ENCODE peak calls at places on chromosome 4, in four cellular contexts. I is OCI-LY7, R is SK-N-SH, G is mesendoderm. C is an unnamed sample.

GRCh38 chr4:46937493-46937892 is 28.4 kb upstream of the COX7B2 start:
- DNase-seq in I (no peak), R (no peak), G (peak; percentile 38), C (peak; percentile 58)

GRCh38 chr4:154743683-154744340 is at the start of gene LRAT:
- DNase-seq in I (no peak), R (peak; percentile 68), G (peak; percentile 81), C (peak; percentile 94)

GRCh38 chr4:41428941-41429669 is 108.9 kb upstream of the LIMCH1 start:
- DNase-seq in I (no peak), R (no peak), G (no peak), C (no peak)

GRCh38 chr4:26533685-26534084 is 43.4 kb upstream of the CCKAR start:
- DNase-seq in I (no peak), R (no peak), G (no peak), C (peak; percentile 42)

GRCh38 chr4:145618210-145618911 is 824 bp upstream of the MMAA start:
- DNase-seq in I (peak; percentile 40), R (peak; percentile 29), G (no peak), C (no peak)

GRCh38 chr4:86117781-86118302 is 242.0 kb downstream of the MAPK10 start:
- DNase-seq in I (no peak), R (peak; percentile 5), G (no peak), C (no peak)

GRCh38 chr4:142984871-142985585 is 138.9 kb upstream of the INPP4B start:
- DNase-seq in I (peak; percentile 6), R (peak; percentile 11), G (peak; percentile 76), C (peak; percentile 75)

GRCh38 chr4:72377491-72378194 is 191.4 kb downstream of the ADAMTS3 start:
- DNase-seq in I (no peak), R (no peak), G (no peak), C (no peak)

GRCh38 chr4:118765399-118765798 is 70.5 kb downstream of the SEC24D start:
- DNase-seq in I (no peak), R (no peak), G (no peak), C (no peak)

GRCh38 chr4:2399216-2399615 is 19.2 kb downstream of the ZFYVE28 start:
- DNase-seq in I (no peak), R (no peak), G (no peak), C (no peak)

GRCh38 chr4:132056466-132056865 is 1092.6 kb upstream of the PCDH10 start:
- DNase-seq in I (no peak), R (no peak), G (no peak), C (no peak)

GRCh38 chr4:142211444-142211843 is 575.1 kb downstream of the IL15 start:
- DNase-seq in I (no peak), R (no peak), G (peak; percentile 14), C (no peak)

DNA sequence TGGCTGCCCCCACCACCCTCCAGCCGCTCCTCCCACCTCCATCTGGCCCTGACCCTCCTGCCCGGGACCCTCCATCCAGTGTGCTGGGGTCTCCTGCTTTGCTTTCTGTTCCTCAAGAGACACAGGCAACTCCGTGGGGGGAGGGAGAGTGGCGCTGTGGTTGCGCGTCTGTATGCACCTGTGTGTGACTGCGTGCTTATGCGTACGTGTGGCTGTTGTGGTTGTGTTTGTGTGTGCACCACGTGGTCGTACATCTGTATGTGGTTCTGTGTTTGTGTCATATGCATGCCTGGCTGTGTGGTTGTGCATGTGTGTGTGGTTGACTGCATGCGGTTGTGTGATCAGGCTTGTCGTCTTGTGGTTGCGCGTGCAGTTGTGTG is 33.2 kb downstream of the CPLX1 start:
- DNase-seq in I (peak; percentile 68), R (no peak), G (no peak), C (no peak)
- H3K4me2 ChIP-seq in I (peak overlapping the region; percentile 66), R (no peak overlapping the region), G (no peak overlapping the region), C (peak overlapping the region; percentile 82)

DNA sequence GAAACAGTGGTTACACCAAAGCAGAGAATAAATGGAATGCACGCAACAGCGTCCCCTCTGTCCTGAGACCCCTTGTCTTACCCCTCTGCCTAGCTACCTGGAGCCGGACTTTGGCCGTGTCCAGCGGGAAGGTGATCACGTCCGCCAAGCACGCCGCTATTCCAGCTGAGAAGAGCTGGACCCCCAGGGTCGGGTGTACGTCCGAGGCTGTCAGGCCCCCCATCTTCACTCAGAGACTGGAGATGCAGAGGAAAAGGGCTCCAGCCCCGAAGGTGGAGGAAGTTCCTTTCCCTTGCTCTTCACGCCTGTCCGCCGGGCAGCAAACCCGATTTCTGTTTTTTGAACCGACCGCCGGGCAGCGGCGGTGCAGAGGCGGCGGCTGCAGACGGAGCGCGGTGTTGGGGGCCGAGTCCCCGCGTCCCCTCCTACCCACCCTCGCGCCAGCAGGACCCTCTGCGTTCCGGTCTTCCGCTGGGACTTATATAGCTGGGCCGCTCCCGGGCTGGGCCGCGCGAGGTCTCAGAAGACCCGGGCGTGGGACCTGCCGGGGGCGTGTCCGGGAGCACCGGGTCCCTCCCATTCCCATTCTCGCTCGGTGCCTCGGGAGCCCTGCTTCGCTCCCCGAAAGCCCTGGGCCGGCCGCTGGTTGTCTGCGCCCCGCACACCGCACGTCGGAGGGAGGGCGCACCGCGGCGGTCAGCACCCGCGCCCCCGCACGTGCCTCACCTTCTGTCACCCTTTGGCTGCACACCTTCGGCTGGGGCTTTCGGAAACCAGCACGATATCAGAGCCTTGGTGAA is at the start of gene UCP1:
- DNase-seq in I (no peak), R (peak; percentile 85), G (peak; percentile 61), C (peak; percentile 85)
- H3K4me2 ChIP-seq in I (no peak within 1 kb of the TSS), R (peak within 1 kb of the TSS; percentile 90), G (peak within 1 kb of the TSS; percentile 91), C (peak within 1 kb of the TSS; percentile 95)

GRCh38 chr4:8216443-8217245 is 17.6 kb downstream of the SH3TC1 start:
- DNase-seq in I (no peak), R (no peak), G (no peak), C (no peak)

GRCh38 chr4:8215001-8215427 is 15.9 kb downstream of the SH3TC1 start:
- DNase-seq in I (no peak), R (no peak), G (peak; percentile 27), C (no peak)

GRCh38 chr4:8217246-8217511 is 18.1 kb downstream of the SH3TC1 start:
- DNase-seq in I (no peak), R (no peak), G (no peak), C (no peak)

GRCh38 chr4:8214091-8214490 is 15.0 kb downstream of the SH3TC1 start:
- DNase-seq in I (no peak), R (no peak), G (no peak), C (no peak)

DNA sequence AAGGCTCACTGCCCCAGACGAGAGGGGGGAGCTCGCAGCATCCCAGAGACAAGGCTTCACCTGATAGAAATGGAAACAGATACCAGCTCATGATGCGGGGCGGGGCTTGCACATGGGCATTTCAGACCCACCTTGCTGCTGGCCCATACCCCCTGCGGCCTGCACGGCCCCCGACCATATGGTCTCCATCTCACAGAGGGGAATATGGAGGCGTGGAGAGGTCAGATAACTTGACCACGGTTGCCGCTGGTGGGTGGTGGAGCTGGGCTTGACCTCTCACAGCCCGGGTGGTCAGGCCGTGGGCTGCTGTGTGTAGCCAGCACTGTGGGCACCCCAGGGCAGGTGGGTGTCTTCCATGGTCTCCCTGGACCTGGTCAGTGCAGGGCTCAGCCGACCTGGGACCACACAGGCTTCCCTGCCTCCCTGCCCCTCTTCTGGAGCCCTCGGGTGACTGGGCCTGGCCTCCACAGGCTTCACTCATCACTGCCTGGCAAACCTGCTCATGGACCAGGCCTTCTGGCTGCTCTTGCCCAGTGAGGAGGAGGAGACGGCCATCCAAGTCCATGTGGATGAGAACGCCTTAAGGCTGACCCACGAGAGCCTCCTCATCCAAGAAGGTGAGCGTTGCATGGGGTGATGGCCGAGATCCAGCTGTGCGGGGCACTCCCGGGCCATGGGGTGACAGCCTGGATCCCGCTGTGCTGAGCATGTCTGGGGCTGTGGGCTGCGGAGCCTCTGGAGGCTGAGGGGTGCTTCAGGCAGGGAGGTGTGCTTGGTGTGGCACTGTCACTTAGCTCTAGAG is 16.8 kb downstream of the SH3TC1 start:
- DNase-seq in I (no peak), R (no peak), G (no peak), C (no peak)
- H3K4me2 ChIP-seq in I (no peak overlapping the region), R (no peak overlapping the region), G (no peak overlapping the region), C (no peak overlapping the region)

GRCh38 chr4:174918058-174918457 is at the start of gene ADAM29:
- DNase-seq in I (peak; percentile 51), R (no peak), G (no peak), C (no peak)

GRCh38 chr4:174919886-174920423 is 1.8 kb downstream of the ADAM29 start:
- DNase-seq in I (no peak), R (no peak), G (no peak), C (no peak)
- H3K4me2 ChIP-seq in I (no peak overlapping the region), R (no peak overlapping the region), G (no peak overlapping the region), C (no peak overlapping the region)

GRCh38 chr4:112509243-112510190 is 6.5 kb downstream of the NEUROG2 start:
- DNase-seq in I (no peak), R (peak; percentile 49), G (peak; percentile 56), C (peak; percentile 59)

GRCh38 chr4:112514079-112514448 is 1.9 kb downstream of the NEUROG2 start:
- DNase-seq in I (no peak), R (peak; percentile 33), G (peak; percentile 33), C (peak; percentile 79)

GRCh38 chr4:112511294-112512118 is 4.5 kb downstream of the NEUROG2 start:
- DNase-seq in I (no peak), R (no peak), G (peak; percentile 57), C (peak; percentile 70)

GRCh38 chr4:112510468-112511293 is 5.3 kb downstream of the NEUROG2 start:
- DNase-seq in I (no peak), R (peak; percentile 73), G (peak; percentile 80), C (peak; percentile 68)

GRCh38 chr4:112510191-112510467 is 5.9 kb downstream of the NEUROG2 start:
- DNase-seq in I (no peak), R (peak; percentile 34), G (no peak), C (no peak)
- H3K4me2 ChIP-seq in I (peak overlapping the region; percentile 25), R (peak overlapping the region; percentile 92), G (peak overlapping the region; percentile 16), C (peak overlapping the region; percentile 84)

DNA sequence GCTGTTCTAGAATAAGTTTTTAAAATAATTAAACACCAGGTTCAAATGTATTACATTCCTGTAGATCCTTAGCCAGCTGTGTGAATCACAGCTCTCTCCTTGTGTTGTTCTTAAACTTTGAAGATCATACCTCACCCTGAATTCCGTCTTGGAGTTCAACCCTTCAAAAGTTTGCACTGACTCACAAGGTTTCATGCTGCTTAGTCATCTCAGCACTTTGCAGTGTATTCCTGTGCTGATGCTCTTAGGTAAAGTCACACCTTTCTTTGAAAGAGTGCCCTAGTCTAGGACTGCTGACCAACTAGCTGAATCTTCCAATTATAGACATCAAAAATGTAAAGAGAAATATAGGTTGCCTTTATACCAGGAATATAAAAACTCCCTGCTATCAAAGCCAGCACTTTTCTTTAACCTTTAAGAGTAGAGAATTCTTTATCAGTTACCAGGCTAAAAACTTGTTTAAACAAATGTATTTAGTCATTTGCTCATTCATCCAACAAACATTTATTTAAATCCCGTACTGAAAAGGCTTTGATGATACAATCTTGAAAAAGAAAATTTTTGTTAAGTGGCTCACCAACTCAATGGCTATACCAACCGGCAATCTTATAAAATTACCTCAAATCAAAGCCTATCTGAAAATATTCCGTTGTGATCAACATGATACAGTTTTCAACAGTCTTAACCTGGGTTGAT is 169.7 kb downstream of the RAP1GDS1 start:
- DNase-seq in I (no peak), R (no peak), G (peak; percentile 61), C (no peak)
- H3K4me2 ChIP-seq in I (no peak overlapping the region), R (peak overlapping the region; percentile 49), G (no peak overlapping the region), C (no peak overlapping the region)

GRCh38 chr4:81346719-81347118 is 125.0 kb downstream of the RASGEF1B start:
- DNase-seq in I (no peak), R (no peak), G (no peak), C (no peak)

GRCh38 chr4:81355136-81355535 is 116.6 kb downstream of the RASGEF1B start:
- DNase-seq in I (no peak), R (no peak), G (no peak), C (no peak)

GRCh38 chr4:81353861-81354260 is 117.8 kb downstream of the RASGEF1B start:
- DNase-seq in I (no peak), R (no peak), G (no peak), C (no peak)

GRCh38 chr4:81352476-81352875 is 119.2 kb downstream of the RASGEF1B start:
- DNase-seq in I (no peak), R (no peak), G (no peak), C (no peak)

GRCh38 chr4:81351653-81352455 is 119.9 kb downstream of the RASGEF1B start:
- DNase-seq in I (peak; percentile 82), R (peak; percentile 20), G (peak; percentile 82), C (peak; percentile 94)
- H3K4me2 ChIP-seq in I (no peak overlapping the region), R (no peak overlapping the region), G (no peak overlapping the region), C (no peak overlapping the region)

C was measured in GM23338.